ENCODE peak calls at places on chromosomes 2 and 18, in ten cellular contexts. B, K, Q, E, I, D, Y, X, U and O are unnamed samples.

GRCh38 chr18:72544092-72544886 is at the start of gene CBLN2:
- DNase-seq in K (peak), E (peak), Y (no peak), B (peak), X (peak), D (peak), U (peak), I (peak), Q (peak), O (peak)

GRCh38 chr2:174760845-174761473 is 3.3 kb downstream of the CHRNA1 start:
- DNase-seq in Y (no peak), Q (no peak), K (no peak), U (no peak), I (no peak), E (no peak), B (no peak), D (no peak), X (no peak), O (no peak)

GRCh38 chr2:1995987-1996386 is 251.7 kb upstream of the PXDN start:
- DNase-seq in Y (no peak), D (peak), I (no peak), K (no peak), E (no peak), Q (no peak), U (no peak), B (no peak), X (no peak), O (peak)

GRCh38 chr18:34695300-34695699 is 14.8 kb upstream of the DTNA start:
- DNase-seq in K (no peak), I (no peak), Y (no peak), U (no peak), D (no peak), E (no peak), Q (no peak), X (no peak), B (peak), O (no peak)

GRCh38 chr2:109648041-109648527 is 33.9 kb downstream of the SOWAHC start:
- DNase-seq in X (no peak), D (no peak), I (no peak), Q (no peak), K (no peak), B (no peak), Y (no peak), U (no peak), E (no peak), O (no peak)

GRCh38 chr18:12333650-12334279 is 25.7 kb downstream of the TUBB6 start:
- DNase-seq in Q (no peak), B (no peak), K (no peak), U (no peak), Y (no peak), D (no peak), E (no peak), I (no peak), X (no peak), O (no peak)

GRCh38 chr2:68157002-68157401 is 686 bp upstream of the PNO1 start:
- DNase-seq in D (no peak), U (peak), X (peak), E (no peak), Y (no peak), K (no peak), B (no peak), Q (peak), I (no peak), O (no peak)

GRCh38 chr2:159211447-159212396 is 74.8 kb downstream of the WDSUB1 start:
- DNase-seq in Y (no peak), D (no peak), Q (no peak), B (no peak), E (no peak), X (no peak), U (peak), I (no peak), K (no peak), O (no peak)

GRCh38 chr2:25368650-25369049 is 26.9 kb upstream of the DNMT3A start:
- DNase-seq in I (no peak), K (no peak), X (no peak), B (no peak), U (peak), D (no peak), Q (no peak), E (no peak), Y (no peak), O (no peak)

GRCh38 chr2:17517481-17518211 is 594 bp downstream of the RAD51AP2 start:
- DNase-seq in D (no peak), K (no peak), E (no peak), I (no peak), B (peak), U (no peak), Y (no peak), X (no peak), Q (no peak), O (no peak)

GRCh38 chr2:241254904-241255351 is 60.5 kb downstream of the HDLBP start:
- DNase-seq in Y (no peak), U (no peak), E (no peak), D (no peak), I (no peak), Q (no peak), B (no peak), X (no peak), K (no peak), O (no peak)

GRCh38 chr2:120876526-120877280 is 141.0 kb downstream of the GLI2 start:
- DNase-seq in I (no peak), K (no peak), X (no peak), D (no peak), Q (no peak), U (no peak), Y (no peak), E (no peak), B (no peak), O (no peak)

GRCh38 chr2:233020454-233020853 is 7.4 kb upstream of the NGEF start:
- DNase-seq in E (no peak), B (no peak), Q (no peak), U (peak), X (no peak), I (no peak), Y (no peak), D (no peak), K (no peak), O (no peak)

GRCh38 chr2:91477731-91478672 is 2786.5 kb downstream of the RPIA start:
- DNase-seq in D (no peak), B (no peak), U (peak), Y (no peak), X (peak), K (peak), I (no peak), Q (no peak), E (no peak), O (no peak)

GRCh38 chr2:227849906-227850305 is 21.5 kb upstream of the DAW1 start:
- DNase-seq in X (no peak), B (no peak), Y (no peak), K (no peak), E (no peak), D (no peak), I (no peak), Q (no peak), U (no peak), O (no peak)

GRCh38 chr2:238141541-238142318 is 3.3 kb downstream of the KLHL30 start:
- DNase-seq in E (peak), X (no peak), U (no peak), I (peak), K (no peak), Q (no peak), D (peak), Y (no peak), B (no peak), O (no peak)

GRCh38 chr2:100247256-100248043 is 74.9 kb downstream of the LONRF2 start:
- DNase-seq in B (peak), D (no peak), Y (no peak), Q (no peak), U (peak), K (no peak), X (no peak), I (no peak), E (no peak), O (no peak)

GRCh38 chr18:45384137-45384998 is 230.9 kb upstream of the SLC14A2 start:
- DNase-seq in D (peak), E (peak), U (no peak), Q (peak), X (peak), I (peak), Y (peak), B (peak), K (peak), O (peak)

GRCh38 chr2:30269771-30270145 is 38.4 kb downstream of the LBH start:
- DNase-seq in Y (no peak), I (no peak), B (no peak), Q (no peak), X (no peak), U (no peak), E (no peak), K (no peak), D (no peak), O (no peak)

GRCh38 chr2:231917280-231918088 is 8.7 kb downstream of the NPPC start:
- DNase-seq in B (no peak), I (no peak), K (peak), D (no peak), Y (no peak), Q (no peak), U (peak), E (no peak), X (peak), O (no peak)

GRCh38 chr2:217837530-217837929 is 165.3 kb downstream of the TNS1 start:
- DNase-seq in I (no peak), X (no peak), D (no peak), B (no peak), Y (no peak), E (no peak), Q (no peak), K (no peak), U (no peak), O (no peak)

GRCh38 chr18:57743008-57743407 is 60.1 kb downstream of the ATP8B1 start:
- DNase-seq in X (no peak), Q (no peak), B (no peak), K (no peak), I (no peak), U (no peak), E (peak), D (no peak), Y (no peak), O (no peak)

GRCh38 chr2:128016620-128017019 is 11.2 kb downstream of the SAP130 start:
- DNase-seq in E (no peak), I (no peak), K (no peak), D (no peak), Y (no peak), X (no peak), U (no peak), Q (no peak), B (no peak), O (no peak)

GRCh38 chr2:7744827-7745226 is 827.6 kb downstream of the RNF144A start:
- DNase-seq in X (no peak), Q (no peak), U (no peak), K (no peak), Y (no peak), I (peak), E (no peak), D (peak), B (no peak), O (peak)

GRCh38 chr18:69102959-69103358 is 297.7 kb upstream of the DOK6 start:
- DNase-seq in Q (no peak), B (no peak), U (no peak), Y (no peak), E (no peak), X (no peak), K (no peak), I (no peak), D (no peak), O (no peak)

GRCh38 chr2:67066782-67067181 is 330.4 kb upstream of the ETAA1 start:
- DNase-seq in B (no peak), D (no peak), K (no peak), I (no peak), X (no peak), Q (no peak), Y (no peak), U (no peak), E (no peak), O (no peak)

GRCh38 chr2:105596522-105596921 is 148.2 kb upstream of the NCK2 start:
- DNase-seq in Q (no peak), B (no peak), I (no peak), D (no peak), X (no peak), Y (no peak), K (no peak), E (no peak), U (no peak), O (no peak)

GRCh38 chr2:232340171-232340935 is 38.2 kb upstream of the ALPP start:
- DNase-seq in E (no peak), Q (no peak), B (no peak), U (peak), X (no peak), K (peak), Y (no peak), I (no peak), D (no peak), O (no peak)

GRCh38 chr2:130393318-130393910 is 37.6 kb downstream of the PTPN18 start:
- DNase-seq in I (peak), B (no peak), D (peak), E (peak), K (no peak), U (peak), X (no peak), Q (no peak), Y (no peak), O (no peak)

GRCh38 chr18:44898536-44898935 is 217.8 kb downstream of the SETBP1 start:
- DNase-seq in I (no peak), U (no peak), Y (no peak), B (no peak), E (no peak), D (no peak), X (no peak), Q (no peak), K (no peak), O (no peak)

GRCh38 chr2:191869781-191870180 is 22.9 kb upstream of the CAVIN2 start:
- DNase-seq in Y (no peak), I (no peak), B (no peak), K (no peak), Q (no peak), X (no peak), E (peak), U (no peak), D (no peak), O (no peak)

GRCh38 chr2:136116813-136117390 is 1.0 kb downstream of the CXCR4 start:
- DNase-seq in B (peak), I (no peak), K (peak), E (no peak), X (peak), U (peak), D (no peak), Y (no peak), Q (no peak), O (peak)

GRCh38 chr18:26429535-26429934 is 118.8 kb downstream of the KCTD1 start:
- DNase-seq in K (no peak), U (no peak), I (peak), Q (no peak), D (peak), X (no peak), B (no peak), Y (no peak), E (peak), O (no peak)

GRCh38 chr18:2805970-2806943 is 40.5 kb upstream of the EMILIN2 start:
- DNase-seq in B (no peak), E (no peak), D (no peak), X (no peak), U (no peak), I (no peak), Y (no peak), K (no peak), Q (no peak), O (no peak)

GRCh38 chr18:8088626-8089025 is 520.6 kb upstream of the RAB12 start:
- DNase-seq in E (no peak), K (no peak), U (no peak), I (no peak), B (no peak), Y (no peak), X (no peak), D (no peak), Q (no peak), O (no peak)

GRCh38 chr2:95356821-95357700 is 45.4 kb upstream of the FAHD2A start:
- DNase-seq in D (no peak), X (no peak), Q (no peak), Y (no peak), E (no peak), I (no peak), K (no peak), U (no peak), B (no peak), O (no peak)

GRCh38 chr2:108215794-108216211 is 24.0 kb upstream of the SULT1C3 start:
- DNase-seq in I (peak), X (no peak), B (no peak), U (no peak), Y (peak), Q (no peak), K (peak), D (peak), E (peak), O (no peak)